ENCODE peak calls at places on chromosomes 12 and 14, in six cellular contexts. B is HepG2, H is WTC11, X is K562, R is GM23338, F is GM12878. A is an unnamed sample.

GRCh38 chr14:33668066-33668465 is 282.8 kb downstream of the EGLN3 start:
- DNase-seq in R (no peak), F (no peak), B (no peak), H (no peak), X (no peak), A (no peak)

GRCh38 chr14:46054526-46054925 is 597.1 kb downstream of the RPL10L start:
- DNase-seq in X (no peak), B (no peak), R (no peak), H (no peak), F (no peak), A (no peak)

GRCh38 chr14:104818714-104819161 is 17.8 kb downstream of the ZBTB42 start:
- DNase-seq in R (no peak), B (no peak), H (peak), F (no peak), X (no peak), A (no peak)

GRCh38 chr12:58364389-58365086 is 423.2 kb downstream of the ATP23 start:
- DNase-seq in X (no peak), F (no peak), R (no peak), H (no peak), B (no peak), A (no peak)

GRCh38 chr14:22900088-22900799 is 17.2 kb downstream of the REM2 start:
- DNase-seq in H (peak), X (peak), F (peak), B (peak), R (peak), A (peak)

GRCh38 chr14:35558680-35559079 is 24.7 kb downstream of the INSM2 start:
- DNase-seq in H (no peak), X (no peak), B (no peak), R (peak), F (no peak), A (no peak)

GRCh38 chr12:116880817-116881324 is 370 bp downstream of the HRK start:
- DNase-seq in B (peak), R (peak), F (no peak), H (peak), X (peak), A (peak)

GRCh38 chr12:53048780-53049401 is 974 bp upstream of the TNS2 start:
- DNase-seq in F (no peak), R (peak), X (peak), B (peak), H (peak), A (no peak)

GRCh38 chr12:110245278-110245868 is 35.7 kb upstream of the ATP2A2 start:
- DNase-seq in X (no peak), B (peak), R (peak), H (peak), F (no peak), A (no peak)

GRCh38 chr12:43028826-43029225 is 439.3 kb upstream of the PRICKLE1 start:
- DNase-seq in X (no peak), H (no peak), R (no peak), B (no peak), F (no peak), A (no peak)

GRCh38 chr14:77316872-77317271 is 3.8 kb downstream of the POMT2 start:
- DNase-seq in B (no peak), F (no peak), H (no peak), R (no peak), X (no peak), A (no peak)

GRCh38 chr12:52741378-52742195 is 35.6 kb downstream of the KRT76 start:
- DNase-seq in B (peak), F (no peak), X (peak), H (peak), R (peak), A (peak)

GRCh38 chr14:75041613-75042012 is 9.7 kb downstream of the MLH3 start:
- DNase-seq in X (no peak), B (peak), H (no peak), R (no peak), F (no peak), A (no peak)

GRCh38 chr12:69056743-69057515 is 124.0 kb upstream of the CPM start:
- DNase-seq in R (no peak), X (no peak), H (no peak), F (no peak), B (no peak), A (no peak)

GRCh38 chr12:90020006-90020405 is 311.4 kb upstream of the ATP2B1 start:
- DNase-seq in B (no peak), R (no peak), F (no peak), H (no peak), X (no peak), A (no peak)

GRCh38 chr12:14442221-14442881 is 76.9 kb downstream of the ATF7IP start:
- DNase-seq in F (no peak), B (no peak), R (no peak), X (no peak), H (no peak), A (no peak)

GRCh38 chr12:71661977-71662522 is 1.6 kb downstream of the ZFC3H1 start:
- DNase-seq in R (no peak), X (no peak), H (no peak), F (no peak), B (no peak), A (no peak)

GRCh38 chr12:127343941-127344340 is 923.0 kb upstream of the TMEM132C start:
- DNase-seq in F (no peak), B (no peak), X (no peak), R (no peak), H (no peak), A (no peak)

GRCh38 chr14:77580964-77581505 is 35.4 kb downstream of the SPTLC2 start:
- DNase-seq in B (no peak), X (no peak), R (no peak), H (no peak), F (peak), A (no peak)

GRCh38 chr14:55715889-55716288 is 135.9 kb downstream of the KTN1 start:
- DNase-seq in H (no peak), B (no peak), R (no peak), F (no peak), X (no peak), A (no peak)

GRCh38 chr12:15856097-15856982 is 25.8 kb upstream of the STRAP start:
- DNase-seq in H (no peak), B (peak), R (peak), X (peak), F (peak), A (peak)

GRCh38 chr12:89140580-89141236 is 211.6 kb downstream of the DUSP6 start:
- DNase-seq in H (no peak), R (no peak), X (no peak), F (no peak), B (no peak), A (no peak)

GRCh38 chr12:104054681-104055346 is 4.8 kb upstream of the GLT8D2 start:
- DNase-seq in B (no peak), H (no peak), X (no peak), R (peak), F (no peak), A (peak)

GRCh38 chr14:22883191-22883976 is at the start of gene REM2:
- DNase-seq in R (peak), B (no peak), X (peak), H (no peak), F (no peak), A (no peak)

GRCh38 chr12:52295663-52296062 is 4.3 kb upstream of the KRT81 start:
- DNase-seq in F (no peak), H (no peak), X (no peak), R (no peak), B (no peak), A (no peak)

GRCh38 chr14:101225116-101225728 is 321.7 kb upstream of the RTL1 start:
- DNase-seq in H (no peak), X (peak), B (no peak), F (no peak), R (no peak), A (no peak)

GRCh38 chr12:7833831-7834230 is 38.9 kb downstream of the SLC2A14 start:
- DNase-seq in X (no peak), B (peak), F (no peak), R (no peak), H (no peak), A (no peak)

GRCh38 chr12:47080725-47081502 is 1.2 kb upstream of the AMIGO2 start:
- DNase-seq in R (peak), B (no peak), H (peak), X (peak), F (no peak), A (no peak)

GRCh38 chr12:98464155-98464554 is 51.2 kb upstream of the TMPO start:
- DNase-seq in B (no peak), R (no peak), H (no peak), X (no peak), F (no peak), A (no peak)

GRCh38 chr14:53478174-53478573 is 325.1 kb upstream of the DDHD1 start:
- DNase-seq in H (no peak), R (no peak), X (no peak), B (peak), F (no peak), A (no peak)

GRCh38 chr14:92645841-92646478 is 102.5 kb downstream of the LGMN start:
- DNase-seq in F (no peak), X (no peak), B (no peak), R (no peak), H (no peak), A (no peak)

DNA sequence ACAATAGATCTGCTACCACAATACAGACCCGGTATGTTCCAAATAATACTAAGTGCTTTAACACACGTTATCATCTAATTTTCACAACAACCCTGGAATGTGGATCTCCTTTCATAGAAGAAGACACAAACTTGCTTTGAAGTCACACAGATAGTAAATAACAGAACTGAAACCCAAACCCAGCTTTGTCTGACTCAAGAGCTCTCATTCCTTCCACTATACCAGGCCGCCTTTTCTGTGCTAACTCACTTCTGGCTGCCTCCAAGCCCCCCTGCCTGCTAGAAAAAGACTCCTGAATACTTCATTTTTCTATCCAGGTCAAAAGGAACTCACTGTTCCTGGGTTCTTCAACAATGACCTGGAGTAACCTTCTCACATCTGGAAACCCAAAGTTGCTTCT is 37.8 kb downstream of the PRPF40B start:
- DNase-seq in B (no peak), H (no peak), R (no peak), X (no peak), F (no peak), A (no peak)
- TF ChIP-seq CREB1 in B (no peak), H (no peak), R (no peak), X (no peak), F (peak), A (no peak)

GRCh38 chr12:57235012-57235727 is 5.7 kb downstream of the SHMT2 start:
- DNase-seq in X (peak), H (peak), R (peak), F (no peak), B (peak), A (peak)
- TF ChIP-seq CREB1 in X (no peak), H (no peak), R (no peak), F (no peak), B (no peak), A (no peak)

GRCh38 chr12:65825323-65825572 is 965 bp downstream of the HMGA2 start:
- DNase-seq in X (no peak), H (no peak), R (no peak), B (no peak), F (no peak), A (no peak)

GRCh38 chr12:65824314-65824563 is at the start of gene HMGA2:
- DNase-seq in H (peak), X (no peak), F (no peak), R (no peak), B (no peak), A (no peak)

GRCh38 chr12:65823481-65824313 is 586 bp upstream of the HMGA2 start:
- DNase-seq in H (peak), R (peak), X (no peak), F (no peak), B (peak), A (no peak)

GRCh38 chr12:65821336-65821735 is 2.9 kb upstream of the HMGA2 start:
- DNase-seq in B (no peak), H (no peak), X (no peak), F (no peak), R (no peak), A (no peak)

DNA sequence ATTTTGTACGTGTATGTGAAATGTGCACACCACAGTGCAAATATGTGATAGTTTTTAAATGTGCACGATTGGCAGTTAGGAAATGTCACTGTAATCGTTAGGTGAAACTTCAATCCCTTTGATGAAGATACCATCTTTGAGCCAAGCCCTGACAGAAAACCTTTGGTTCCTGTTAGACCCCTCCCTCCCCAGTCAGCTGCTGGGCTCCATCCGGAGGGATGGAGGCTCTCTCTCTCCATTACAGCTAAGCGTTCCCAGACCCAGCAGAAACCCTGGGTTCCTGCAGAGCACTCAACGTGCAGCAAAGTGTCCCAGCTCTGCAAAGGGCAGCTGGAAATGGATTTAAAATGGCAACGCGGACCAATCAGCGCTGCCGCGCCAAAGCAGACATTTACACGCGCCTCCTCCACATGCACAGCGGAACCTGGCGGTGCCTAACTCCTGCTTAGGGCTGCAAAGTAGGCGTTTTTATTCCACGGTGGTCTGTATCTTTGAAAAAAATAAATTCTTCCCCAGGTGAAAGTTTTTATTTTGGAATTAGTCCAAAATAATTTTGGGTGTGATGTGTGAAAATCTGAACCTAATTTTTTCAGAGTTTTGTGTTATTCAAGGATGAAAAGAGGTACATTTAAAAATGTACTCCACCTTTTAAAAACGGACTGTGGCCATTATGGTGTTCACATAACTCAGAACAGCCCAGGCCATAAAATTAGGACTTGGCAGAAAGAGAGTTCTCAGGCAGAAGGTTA is 1.4 kb upstream of the HMGA2 start:
- DNase-seq in H (peak), X (no peak), F (no peak), R (peak), B (peak), A (peak)
- TF ChIP-seq CREB1 in H (no peak), X (no peak), F (no peak), R (peak), B (no peak), A (no peak)

DNA sequence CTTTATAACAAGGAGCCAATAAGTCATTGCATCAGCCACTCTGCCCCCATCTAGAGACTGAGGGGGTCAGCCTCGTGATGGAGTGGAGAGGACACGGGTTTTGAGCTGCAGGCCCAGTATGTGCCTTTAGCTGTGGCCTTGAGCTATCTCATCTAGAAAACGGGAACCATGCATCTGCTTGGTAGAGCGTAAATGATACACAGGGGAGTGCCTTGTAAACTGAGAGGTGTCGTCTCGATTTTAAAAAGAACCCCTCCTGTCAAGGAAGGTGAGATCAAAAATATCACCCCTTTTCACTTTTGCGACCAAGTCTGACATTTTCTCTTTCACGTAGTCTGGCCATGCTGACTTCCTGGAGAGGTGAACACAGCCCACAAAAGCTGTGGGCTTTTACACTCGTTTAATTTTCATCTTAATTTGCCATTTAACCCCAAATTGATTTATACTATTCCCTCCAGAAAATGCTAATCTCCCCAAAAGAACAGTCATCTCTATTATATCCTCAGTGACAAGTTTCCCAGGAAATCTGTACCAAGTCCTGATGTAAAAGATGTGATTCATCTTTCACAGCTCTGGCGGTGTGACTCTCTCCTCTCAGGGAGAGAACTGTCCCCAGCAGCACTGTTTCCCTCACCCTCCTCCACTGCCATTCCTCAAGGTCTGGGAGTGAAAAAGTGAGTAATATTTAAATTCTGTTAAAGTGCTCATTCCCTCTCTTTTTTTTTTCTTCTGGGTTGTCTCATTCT is 30.6 kb downstream of the VCPKMT start:
- DNase-seq in B (no peak), H (no peak), R (no peak), F (peak), X (no peak), A (no peak)
- TF ChIP-seq CREB1 in B (no peak), H (no peak), R (no peak), F (peak), X (no peak), A (no peak)

GRCh38 chr14:68543516-68543915 is 249.4 kb downstream of the ZFP36L1 start:
- DNase-seq in X (no peak), F (no peak), H (no peak), B (no peak), R (no peak), A (no peak)
- TF ChIP-seq CREB1 in X (no peak), F (no peak), H (no peak), B (no peak), R (no peak), A (no peak)

GRCh38 chr14:38134631-38135030 is 73.1 kb upstream of the SSTR1 start:
- DNase-seq in X (no peak), R (no peak), F (no peak), B (no peak), H (no peak), A (no peak)

GRCh38 chr14:38139926-38140325 is 67.8 kb upstream of the SSTR1 start:
- DNase-seq in X (no peak), F (no peak), H (no peak), B (no peak), R (no peak), A (no peak)

GRCh38 chr14:38135096-38135495 is 72.6 kb upstream of the SSTR1 start:
- DNase-seq in H (no peak), F (no peak), B (no peak), X (no peak), R (no peak), A (no peak)

GRCh38 chr14:38137005-38137404 is 70.7 kb upstream of the SSTR1 start:
- DNase-seq in R (no peak), F (no peak), H (no peak), B (no peak), X (no peak), A (no peak)

GRCh38 chr14:38138581-38139138 is 69.0 kb upstream of the SSTR1 start:
- DNase-seq in R (no peak), F (no peak), B (no peak), X (no peak), H (no peak), A (no peak)
- TF ChIP-seq CREB1 in R (no peak), F (no peak), B (no peak), X (no peak), H (no peak), A (no peak)

GRCh38 chr12:114848661-114849060 is 164.7 kb upstream of the TBX3 start:
- DNase-seq in B (no peak), X (no peak), R (no peak), H (no peak), F (no peak), A (no peak)

GRCh38 chr12:114846771-114847170 is 162.8 kb upstream of the TBX3 start:
- DNase-seq in F (no peak), R (no peak), H (no peak), X (no peak), B (no peak), A (no peak)

GRCh38 chr12:114853003-114853529 is 169.1 kb upstream of the TBX3 start:
- DNase-seq in H (no peak), F (no peak), R (no peak), B (no peak), X (no peak), A (no peak)

GRCh38 chr12:114851981-114852380 is 168.0 kb upstream of the TBX3 start:
- DNase-seq in R (no peak), H (no peak), F (no peak), X (no peak), B (no peak), A (no peak)

DNA sequence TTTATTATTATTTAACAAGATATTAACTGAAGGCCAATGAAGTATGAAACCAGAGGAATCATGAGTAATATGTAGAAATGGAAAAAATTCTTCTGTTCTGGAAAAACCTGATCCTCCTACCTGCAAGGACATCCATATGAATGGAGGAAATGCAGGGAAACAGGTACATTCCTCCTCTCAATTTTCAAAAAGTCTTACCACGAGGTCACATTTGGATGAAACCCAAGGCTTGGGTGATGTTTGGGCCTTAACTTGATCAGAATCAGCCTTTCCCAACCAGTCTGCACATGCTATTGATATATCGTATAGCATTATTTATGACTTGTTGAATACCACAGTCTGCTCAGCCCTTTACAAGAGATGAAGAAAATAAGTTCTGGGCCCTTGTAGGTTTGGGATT is 166.9 kb upstream of the TBX3 start:
- DNase-seq in H (no peak), R (no peak), F (no peak), X (no peak), B (no peak), A (no peak)
- TF ChIP-seq CREB1 in H (no peak), R (no peak), F (no peak), X (no peak), B (no peak), A (no peak)

A was measured in H1.